ENCODE peak calls at places on chromosomes 2 and 18, in seven cellular contexts. T, X, R, A, D, Q and Y are unnamed samples.

GRCh38 chr2:229270551-229271410 is at the start of gene PID1:
- DNase-seq in T (peak), X (peak), R (no peak), A (peak), D (peak), Q (peak), Y (peak)

GRCh38 chr2:206482123-206482522 is 38.8 kb downstream of the ADAM23 start:
- DNase-seq in T (peak), X (peak), R (no peak), A (no peak), D (no peak), Q (peak), Y (peak)

GRCh38 chr2:125516496-125517109 is 1139.4 kb upstream of the GYPC start:
- DNase-seq in T (peak), X (peak), R (no peak), A (peak), D (no peak), Q (no peak), Y (peak)

GRCh38 chr2:160652236-160652635 is 158.6 kb upstream of the RBMS1 start:
- DNase-seq in T (peak), X (peak), R (no peak), A (no peak), D (no peak), Q (no peak), Y (peak)

GRCh38 chr2:149566652-149567051 is 20.9 kb downstream of the MMADHC start:
- DNase-seq in T (no peak), X (no peak), R (no peak), A (no peak), D (no peak), Q (no peak), Y (no peak)

GRCh38 chr2:1360132-1360531 is 53.1 kb upstream of the TPO start:
- DNase-seq in T (no peak), X (no peak), R (no peak), A (no peak), D (no peak), Q (no peak), Y (no peak)

GRCh38 chr2:240466579-240467148 is 31.2 kb downstream of the GPC1 start:
- DNase-seq in T (no peak), X (no peak), R (no peak), A (no peak), D (no peak), Q (no peak), Y (no peak)

GRCh38 chr2:85651097-85651496 is 16.9 kb downstream of the SFTPB start:
- DNase-seq in T (no peak), X (no peak), R (no peak), A (no peak), D (no peak), Q (no peak), Y (no peak)

GRCh38 chr18:72086421-72086820 is 457.7 kb downstream of the CBLN2 start:
- DNase-seq in T (peak), X (peak), R (no peak), A (peak), D (peak), Q (peak), Y (peak)

GRCh38 chr18:46174317-46175039 is 70.3 kb downstream of the HAUS1 start:
- DNase-seq in T (peak), X (no peak), R (no peak), A (no peak), D (peak), Q (peak), Y (peak)
- TF ChIP-seq CTCF in T (no peak), X (peak), R (no peak), A (no peak), D (peak), Q (peak), Y (peak)

GRCh38 chr2:230785346-230785745 is 72.7 kb downstream of the CAB39 start:
- DNase-seq in T (no peak), X (no peak), R (no peak), A (no peak), D (no peak), Q (no peak), Y (no peak)
- H3K4me3 ChIP-seq in T (no peak), X (no peak), R (no peak), A (no peak), D (no peak), Q (no peak), Y (no peak)

GRCh38 chr2:167292430-167293171 is 404.3 kb downstream of the XIRP2 start:
- DNase-seq in T (peak), X (peak), R (no peak), A (peak), D (peak), Q (peak), Y (peak)
- TF ChIP-seq CTCF in T (peak), X (peak), R (no peak), A (peak), D (peak), Q (no peak), Y (peak)

GRCh38 chr2:64283641-64284371 is 139.6 kb upstream of the PELI1 start:
- DNase-seq in T (no peak), X (no peak), R (no peak), A (no peak), D (no peak), Q (no peak), Y (peak)
- H3K4me3 ChIP-seq in T (no peak), X (no peak), R (peak), A (no peak), D (no peak), Q (no peak), Y (no peak)

GRCh38 chr2:3418766-3419165 is 39.3 kb downstream of the TRAPPC12 start:
- DNase-seq in T (no peak), X (no peak), R (no peak), A (no peak), D (no peak), Q (no peak), Y (no peak)
- TF ChIP-seq CTCF in T (no peak), X (no peak), R (no peak), A (no peak), D (no peak), Q (no peak), Y (no peak)

DNA sequence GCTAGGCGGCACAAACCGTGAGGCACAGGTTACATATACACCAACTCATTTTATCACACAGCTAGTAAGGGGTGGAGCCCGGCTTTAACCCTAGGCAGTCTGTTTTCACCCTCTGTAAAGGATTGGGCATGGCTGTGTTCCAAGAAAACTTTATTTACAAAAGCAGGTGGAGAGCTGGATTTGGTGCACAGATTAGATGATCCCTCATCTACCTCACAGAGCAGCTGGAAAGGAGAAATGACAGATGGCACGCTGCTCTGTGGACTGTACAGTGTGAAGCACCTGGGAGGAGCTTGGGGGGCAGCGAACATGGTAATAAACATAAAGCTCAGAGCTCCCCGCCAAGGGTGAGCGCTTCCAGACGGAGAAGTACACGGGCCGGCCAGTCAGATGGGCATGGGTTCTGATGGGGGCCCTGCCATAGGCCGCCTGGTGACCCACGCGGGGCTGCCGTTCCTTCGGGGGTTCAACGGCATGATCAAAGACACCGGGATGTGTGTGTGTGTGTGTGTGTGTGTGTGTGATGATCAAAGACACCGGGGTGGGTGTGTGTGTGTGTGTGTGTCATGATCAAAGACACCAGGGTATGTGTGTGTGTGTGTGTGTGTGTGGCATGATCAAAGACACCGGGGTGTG is 862 bp upstream of the TMEM177 start:
- DNase-seq in T (no peak), X (no peak), R (no peak), A (peak), D (no peak), Q (no peak), Y (no peak)
- H3K4me3 ChIP-seq in T (no peak), X (no peak), R (peak), A (peak), D (no peak), Q (no peak), Y (no peak)

DNA sequence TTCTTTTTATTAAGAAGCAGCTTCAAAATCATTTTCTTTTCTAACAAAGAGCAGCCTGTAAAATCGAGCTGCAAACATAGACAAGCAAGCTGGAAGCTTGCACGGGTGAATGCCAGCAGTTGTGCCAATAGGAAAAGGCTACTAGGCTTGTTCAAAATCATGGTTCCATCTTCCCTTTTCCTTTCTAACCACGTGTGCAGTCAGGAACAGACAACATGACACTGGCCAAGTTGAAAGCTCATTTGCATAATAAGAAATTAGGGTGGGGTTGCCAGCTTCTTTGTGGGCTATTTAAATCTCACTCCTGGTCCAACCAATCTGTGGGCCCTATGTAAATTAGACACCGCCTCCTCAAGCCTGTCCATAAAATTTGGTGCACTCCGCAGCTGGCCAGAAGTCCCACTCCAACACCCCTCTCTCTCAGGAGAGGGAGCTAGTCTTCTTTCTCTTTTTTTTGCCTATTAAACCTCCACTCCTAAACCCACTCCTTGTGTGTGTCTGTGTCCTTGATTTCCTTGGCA is 1948.4 kb upstream of the PIK3C3 start:
- DNase-seq in T (no peak), X (no peak), R (no peak), A (no peak), D (no peak), Q (no peak), Y (no peak)
- TF ChIP-seq CTCF in T (no peak), X (no peak), R (no peak), A (no peak), D (no peak), Q (no peak), Y (no peak)